ENCODE peak calls at places on chromosome X, in seven cellular contexts. K is HCT116, I is K562, V is A549, B is IMR-90, L is HepG2, G is GM12878. A is an unnamed sample.

GRCh38 chrX:83521905-83522304 is 13.8 kb downstream of the POU3F4 start:
- DNase-seq in K (no peak), I (no peak), V (no peak), B (no peak), L (no peak), G (no peak), A (no peak)

GRCh38 chrX:44343412-44343942 is at the start of gene EFHC2:
- DNase-seq in K (no peak), I (peak), V (peak), B (no peak), L (no peak), G (no peak), A (peak)

GRCh38 chrX:115324194-115324593 is 34.7 kb downstream of the LUZP4 start:
- DNase-seq in K (no peak), I (no peak), V (no peak), B (peak), L (no peak), G (no peak), A (no peak)

GRCh38 chrX:48957827-48958634 is 624 bp upstream of the OTUD5 start:
- DNase-seq in K (peak), I (peak), V (peak), B (peak), L (peak), G (peak), A (peak)

GRCh38 chrX:57902633-57903032 is 7.6 kb downstream of the ZXDA start:
- DNase-seq in K (no peak), I (no peak), V (no peak), B (no peak), L (no peak), G (no peak), A (no peak)

GRCh38 chrX:37993857-37994619 is 12.3 kb upstream of the SYTL5 start:
- DNase-seq in K (peak), I (no peak), V (no peak), B (no peak), L (peak), G (peak), A (no peak)

GRCh38 chrX:153685179-153685536 is 2.6 kb upstream of the SLC6A8 start:
- DNase-seq in K (no peak), I (no peak), V (no peak), B (no peak), L (no peak), G (no peak), A (no peak)

GRCh38 chrX:129655547-129656248 is 942 bp upstream of the APLN start:
- DNase-seq in K (no peak), I (no peak), V (no peak), B (no peak), L (no peak), G (no peak), A (no peak)

GRCh38 chrX:115690554-115691216 is 129.7 kb downstream of the PLS3 start:
- DNase-seq in K (peak), I (peak), V (peak), B (peak), L (peak), G (peak), A (peak)

GRCh38 chrX:103107836-103108235 is 14.9 kb upstream of the NXF3 start:
- DNase-seq in K (no peak), I (no peak), V (no peak), B (no peak), L (no peak), G (no peak), A (no peak)

GRCh38 chrX:128518508-128518907 is 466.3 kb upstream of the ACTRT1 start:
- DNase-seq in K (no peak), I (no peak), V (no peak), B (peak), L (peak), G (no peak), A (no peak)

GRCh38 chrX:120456973-120457372 is 12.1 kb downstream of the LAMP2 start:
- DNase-seq in K (no peak), I (no peak), V (no peak), B (peak), L (no peak), G (no peak), A (no peak)

GRCh38 chrX:81957900-81958545 is 756.1 kb downstream of the SH3BGRL start:
- DNase-seq in K (no peak), I (no peak), V (peak), B (peak), L (no peak), G (no peak), A (no peak)

GRCh38 chrX:64230123-64230970 is at the start of gene ASB12:
- DNase-seq in K (no peak), I (no peak), V (no peak), B (no peak), L (no peak), G (no peak), A (peak)

GRCh38 chrX:153380691-153381090 is 20.5 kb downstream of the PNMA6E start:
- DNase-seq in K (no peak), I (no peak), V (no peak), B (no peak), L (no peak), G (no peak), A (no peak)

GRCh38 chrX:39755152-39756032 is 342.4 kb downstream of the BCOR start:
- DNase-seq in K (peak), I (peak), V (peak), B (peak), L (peak), G (no peak), A (no peak)

GRCh38 chrX:10030570-10030969 is 63.4 kb downstream of the CLDN34 start:
- DNase-seq in K (no peak), I (no peak), V (peak), B (peak), L (peak), G (no peak), A (no peak)

GRCh38 chrX:150664290-150664689 is 28.9 kb upstream of the MTMR1 start:
- DNase-seq in K (no peak), I (no peak), V (no peak), B (no peak), L (no peak), G (no peak), A (no peak)

GRCh38 chrX:153934473-153935325 is at the start of gene NAA10:
- DNase-seq in K (no peak), I (peak), V (peak), B (peak), L (peak), G (no peak), A (peak)

GRCh38 chrX:150058728-150059127 is 120.4 kb upstream of the EOLA2 start:
- DNase-seq in K (no peak), I (no peak), V (no peak), B (no peak), L (no peak), G (no peak), A (no peak)

GRCh38 chrX:1165535-1166196 is 46.8 kb downstream of the CRLF2 start:
- DNase-seq in K (no peak), I (no peak), V (peak), B (no peak), L (no peak), G (no peak), A (no peak)

GRCh38 chrX:16114640-16115039 is 8.7 kb upstream of the GRPR start:
- DNase-seq in K (no peak), I (no peak), V (no peak), B (peak), L (no peak), G (no peak), A (no peak)

GRCh38 chrX:140477987-140478386 is 26.9 kb downstream of the SOX3 start:
- DNase-seq in K (no peak), I (no peak), V (no peak), B (no peak), L (no peak), G (no peak), A (peak)

GRCh38 chrX:40495659-40496058 is 85.1 kb upstream of the ATP6AP2 start:
- DNase-seq in K (no peak), I (no peak), V (no peak), B (no peak), L (no peak), G (no peak), A (no peak)

GRCh38 chrX:136260801-136261200 is 9.6 kb upstream of the MAP7D3 start:
- DNase-seq in K (no peak), I (no peak), V (no peak), B (peak), L (no peak), G (no peak), A (no peak)
- H3K4me2 ChIP-seq in K (no peak), I (no peak), V (peak), B (peak), L (no peak), G (no peak), A (no peak)

GRCh38 chrX:12581546-12581945 is 209.7 kb upstream of the PRPS2 start:
- DNase-seq in K (no peak), I (no peak), V (no peak), B (no peak), L (no peak), G (no peak), A (no peak)

GRCh38 chrX:12579311-12579710 is 211.9 kb upstream of the PRPS2 start:
- DNase-seq in K (no peak), I (no peak), V (no peak), B (no peak), L (no peak), G (no peak), A (no peak)

GRCh38 chrX:12583543-12583942 is 207.7 kb upstream of the PRPS2 start:
- DNase-seq in K (no peak), I (no peak), V (no peak), B (no peak), L (no peak), G (no peak), A (no peak)

GRCh38 chrX:12580548-12580947 is 210.7 kb upstream of the PRPS2 start:
- DNase-seq in K (no peak), I (no peak), V (peak), B (peak), L (peak), G (no peak), A (no peak)
- TF ChIP-seq CEBPB in K (no peak), I (no peak), V (no peak), B (no peak), L (no peak), G (no peak), A (no peak)

DNA sequence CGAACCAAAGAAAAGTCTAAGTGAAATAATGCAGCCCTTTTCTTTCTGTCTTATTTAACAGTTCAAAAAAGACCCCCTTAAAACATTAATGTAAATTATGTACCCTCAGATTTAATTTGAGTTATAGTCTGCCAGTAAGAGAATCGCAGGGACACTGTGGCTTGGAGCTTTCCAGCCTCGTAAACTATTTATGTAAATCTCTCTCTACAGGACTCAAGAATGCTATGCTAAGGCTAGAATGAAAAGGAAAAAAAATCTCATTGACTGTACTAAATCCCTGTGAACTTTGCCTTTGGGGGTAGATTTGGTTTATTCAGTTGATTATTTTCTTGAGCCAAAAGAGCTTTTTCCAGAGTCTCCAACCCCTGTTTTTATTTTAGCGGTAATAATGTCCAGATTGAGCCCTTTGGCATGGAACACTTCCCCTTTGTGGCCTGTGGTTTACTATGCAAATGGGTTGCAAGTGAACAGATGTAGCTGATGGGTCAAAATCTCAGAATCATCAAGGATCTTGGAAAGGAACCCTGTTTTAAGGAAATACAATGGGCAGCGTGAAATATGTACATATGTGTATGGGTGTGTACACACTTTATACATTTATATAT is 73.0 kb downstream of the FAM9B start:
- DNase-seq in K (no peak), I (no peak), V (no peak), B (no peak), L (no peak), G (no peak), A (no peak)
- H3K4me2 ChIP-seq in K (no peak), I (no peak), V (no peak), B (no peak), L (no peak), G (no peak), A (no peak)

GRCh38 chrX:21837056-21837455 is 2.4 kb upstream of the MBTPS2 start:
- DNase-seq in K (no peak), I (no peak), V (no peak), B (no peak), L (no peak), G (no peak), A (no peak)
- TF ChIP-seq CEBPB in K (no peak), I (no peak), V (no peak), B (no peak), L (no peak), G (no peak), A (no peak)

GRCh38 chrX:8692886-8693285 is 39.1 kb downstream of the ANOS1 start:
- DNase-seq in K (no peak), I (no peak), V (no peak), B (no peak), L (no peak), G (no peak), A (no peak)

GRCh38 chrX:8688776-8689175 is 43.2 kb downstream of the ANOS1 start:
- DNase-seq in K (no peak), I (no peak), V (no peak), B (no peak), L (no peak), G (no peak), A (peak)

GRCh38 chrX:8684201-8684600 is 47.7 kb downstream of the ANOS1 start:
- DNase-seq in K (no peak), I (no peak), V (no peak), B (no peak), L (no peak), G (no peak), A (no peak)

DNA sequence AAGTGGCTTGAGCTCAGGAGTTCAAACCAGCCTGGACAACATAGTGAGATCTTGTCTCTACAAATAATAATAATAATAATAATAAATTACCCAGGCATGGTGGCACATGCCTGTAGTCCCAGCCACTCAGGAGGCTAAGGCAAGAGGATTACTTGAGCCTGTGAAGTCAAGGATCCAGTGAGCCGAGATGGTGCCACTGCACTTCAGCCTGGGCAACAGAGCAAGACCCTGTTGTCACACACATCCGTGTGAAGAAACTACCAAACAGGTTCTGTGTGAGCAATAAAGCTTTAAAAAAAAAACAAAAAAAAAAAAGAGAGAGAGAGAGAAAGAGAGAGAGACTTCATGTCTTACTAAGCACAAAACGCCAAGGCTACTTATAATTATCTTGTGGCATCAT is 42.5 kb downstream of the ANOS1 start:
- DNase-seq in K (no peak), I (no peak), V (no peak), B (no peak), L (no peak), G (no peak), A (no peak)
- H3K4me2 ChIP-seq in K (no peak), I (no peak), V (no peak), B (no peak), L (no peak), G (no peak), A (no peak)

GRCh38 chrX:65706041-65706828 is 38.8 kb downstream of the MSN start:
- DNase-seq in K (no peak), I (no peak), V (peak), B (peak), L (no peak), G (no peak), A (no peak)
- TF ChIP-seq CEBPB in K (no peak), I (no peak), V (no peak), B (peak), L (no peak), G (no peak), A (no peak)

GRCh38 chrX:33175201-33175600 is 36.1 kb downstream of the DMD start:
- DNase-seq in K (no peak), I (no peak), V (no peak), B (no peak), L (no peak), G (no peak), A (no peak)

GRCh38 chrX:33171071-33171470 is 40.3 kb downstream of the DMD start:
- DNase-seq in K (no peak), I (no peak), V (no peak), B (no peak), L (no peak), G (no peak), A (no peak)
- H3K4me2 ChIP-seq in K (no peak), I (no peak), V (no peak), B (no peak), L (no peak), G (no peak), A (no peak)